ENCODE peak calls at places on chromosomes 11 and 22, in nine cellular contexts. G, E, Z, Q, J, T, L, W and X are unnamed samples.

GRCh38 chr11:117824571-117825537 is at the start of gene FXYD2:
- DNase-seq in G (no peak), E (no peak), Z (no peak), Q (no peak), J (no peak), T (no peak), L (peak; percentile 46), W (no peak), X (no peak)

GRCh38 chr22:42473484-42474193 is 41.4 kb upstream of the NFAM1 start:
- DNase-seq in G (peak; percentile 65), E (peak; percentile 73), Z (peak; percentile 41), Q (peak; percentile 38), J (peak; percentile 61), T (peak; percentile 28), L (no peak), W (peak; percentile 8), X (peak; percentile 73)

GRCh38 chr22:46315976-46316375 is 19.3 kb downstream of the GTSE1 start:
- DNase-seq in G (no peak), E (no peak), Z (no peak), Q (no peak), J (no peak), T (no peak), L (no peak), W (no peak), X (no peak)

GRCh38 chr11:110529043-110529442 is 99.3 kb downstream of the FDX1 start:
- DNase-seq in G (peak; percentile 39), E (peak; percentile 28), Z (no peak), Q (no peak), J (no peak), T (no peak), L (no peak), W (no peak), X (peak; percentile 27)

GRCh38 chr22:42716649-42717127 is 4.0 kb downstream of the A4GALT start:
- DNase-seq in G (no peak), E (no peak), Z (no peak), Q (no peak), J (no peak), T (no peak), L (no peak), W (no peak), X (no peak)

GRCh38 chr11:110131386-110132123 is 38.4 kb downstream of the ZC3H12C start:
- DNase-seq in G (no peak), E (no peak), Z (no peak), Q (no peak), J (no peak), T (peak; percentile 82), L (no peak), W (no peak), X (no peak)

GRCh38 chr11:36452231-36452630 is 57.8 kb downstream of the TRAF6 start:
- DNase-seq in G (no peak), E (peak; percentile 65), Z (no peak), Q (peak; percentile 38), J (no peak), T (no peak), L (no peak), W (no peak), X (no peak)

GRCh38 chr22:42929838-42930155 is 72.7 kb upstream of the ARFGAP3 start:
- DNase-seq in G (no peak), E (peak; percentile 28), Z (no peak), Q (no peak), J (no peak), T (no peak), L (no peak), W (no peak), X (no peak)

GRCh38 chr11:33310720-33311500 is 53.7 kb downstream of the HIPK3 start:
- DNase-seq in G (peak; percentile 64), E (peak; percentile 30), Z (no peak), Q (no peak), J (no peak), T (no peak), L (no peak), W (no peak), X (no peak)

GRCh38 chr22:44881624-44882023 is 128.2 kb downstream of the PHF21B start:
- DNase-seq in G (no peak), E (no peak), Z (no peak), Q (no peak), J (no peak), T (no peak), L (no peak), W (no peak), X (no peak)

GRCh38 chr11:76916712-76917111 is 56.0 kb downstream of the ACER3 start:
- DNase-seq in G (no peak), E (no peak), Z (no peak), Q (no peak), J (no peak), T (no peak), L (no peak), W (no peak), X (no peak)

GRCh38 chr11:13183094-13183825 is 94.3 kb upstream of the BMAL1 start:
- DNase-seq in G (peak; percentile 75), E (peak; percentile 71), Z (no peak), Q (peak; percentile 29), J (peak; percentile 15), T (peak; percentile 41), L (no peak), W (no peak), X (no peak)

GRCh38 chr11:32478277-32478731 is 43.0 kb upstream of the WT1 start:
- DNase-seq in G (peak; percentile 17), E (no peak), Z (no peak), Q (no peak), J (no peak), T (no peak), L (no peak), W (no peak), X (no peak)

GRCh38 chr22:46044718-46045458 is 67.9 kb upstream of the WNT7B start:
- DNase-seq in G (no peak), E (peak; percentile 54), Z (peak; percentile 50), Q (peak; percentile 37), J (no peak), T (no peak), L (no peak), W (no peak), X (no peak)

GRCh38 chr11:42311504-42311903 is 852.1 kb upstream of the LRRC4C start:
- DNase-seq in G (no peak), E (peak; percentile 25), Z (no peak), Q (no peak), J (no peak), T (no peak), L (no peak), W (no peak), X (no peak)

GRCh38 chr11:129992161-129992944 is 10.3 kb downstream of the PRDM10 start:
- DNase-seq in G (peak; percentile 60), E (peak; percentile 21), Z (no peak), Q (peak; percentile 48), J (peak; percentile 66), T (peak; percentile 84), L (peak; percentile 75), W (peak; percentile 32), X (peak; percentile 48)

GRCh38 chr22:19970479-19971275 is 29.1 kb upstream of the TXNRD2 start:
- DNase-seq in G (peak; percentile 40), E (peak; percentile 58), Z (peak; percentile 53), Q (peak; percentile 79), J (peak; percentile 84), T (peak; percentile 50), L (no peak), W (peak; percentile 81), X (no peak)

GRCh38 chr11:44096360-44097188 is 1.1 kb downstream of the EXT2 start:
- DNase-seq in G (no peak), E (peak; percentile 61), Z (no peak), Q (no peak), J (no peak), T (no peak), L (no peak), W (no peak), X (no peak)

GRCh38 chr22:40818192-40818746 is 877 bp downstream of the SLC25A17 start:
- DNase-seq in G (no peak), E (no peak), Z (no peak), Q (no peak), J (no peak), T (no peak), L (no peak), W (no peak), X (no peak)

GRCh38 chr11:20367313-20367948 is 3.9 kb downstream of the HTATIP2 start:
- DNase-seq in G (peak; percentile 91), E (peak; percentile 92), Z (peak; percentile 80), Q (no peak), J (peak; percentile 28), T (no peak), L (no peak), W (peak; percentile 62), X (peak; percentile 64)

GRCh38 chr11:57379732-57380131 is 1.2 kb downstream of the PRG3 start:
- DNase-seq in G (peak; percentile 33), E (peak; percentile 38), Z (no peak), Q (no peak), J (peak; percentile 26), T (no peak), L (no peak), W (no peak), X (no peak)

GRCh38 chr22:40054486-40054885 is 59.7 kb downstream of the FAM83F start:
- DNase-seq in G (no peak), E (no peak), Z (no peak), Q (no peak), J (no peak), T (no peak), L (no peak), W (no peak), X (no peak)

GRCh38 chr22:47773635-47774034 is 1011.2 kb downstream of the TBC1D22A start:
- DNase-seq in G (no peak), E (no peak), Z (no peak), Q (no peak), J (no peak), T (no peak), L (no peak), W (no peak), X (no peak)

GRCh38 chr11:74725701-74726100 is 5.5 kb downstream of the CHRDL2 start:
- DNase-seq in G (peak; percentile 59), E (peak; percentile 20), Z (no peak), Q (no peak), J (no peak), T (no peak), L (no peak), W (no peak), X (no peak)

GRCh38 chr11:35083181-35084061 is 55.5 kb upstream of the CD44 start:
- DNase-seq in G (peak; percentile 88), E (peak; percentile 100), Z (peak; percentile 55), Q (peak; percentile 83), J (no peak), T (no peak), L (peak; percentile 55), W (peak; percentile 28), X (peak; percentile 46)

GRCh38 chr11:117557321-117557720 is 229.7 kb downstream of the CEP164 start:
- DNase-seq in G (no peak), E (no peak), Z (no peak), Q (no peak), J (no peak), T (no peak), L (no peak), W (no peak), X (no peak)

GRCh38 chr11:121829159-121829643 is 286.8 kb downstream of the BLID start:
- DNase-seq in G (peak; percentile 99), E (peak; percentile 99), Z (no peak), Q (no peak), J (no peak), T (no peak), L (no peak), W (no peak), X (peak; percentile 21)

GRCh38 chr11:10828407-10828806 is 19.7 kb upstream of the EIF4G2 start:
- DNase-seq in G (no peak), E (no peak), Z (no peak), Q (no peak), J (no peak), T (no peak), L (no peak), W (no peak), X (no peak)

GRCh38 chr22:48891688-48892380 is 935.8 kb downstream of the BRD1 start:
- DNase-seq in G (no peak), E (no peak), Z (no peak), Q (no peak), J (no peak), T (no peak), L (no peak), W (no peak), X (no peak)

GRCh38 chr11:45658292-45658991 is 7.0 kb downstream of the CHST1 start:
- DNase-seq in G (peak; percentile 83), E (peak; percentile 79), Z (peak; percentile 71), Q (no peak), J (no peak), T (no peak), L (no peak), W (no peak), X (no peak)

GRCh38 chr11:133272386-133272785 is 259.9 kb downstream of the OPCML start:
- DNase-seq in G (no peak), E (no peak), Z (no peak), Q (no peak), J (no peak), T (no peak), L (no peak), W (no peak), X (no peak)